ENCODE peak calls at places on chromosomes 1 and 21, in six cellular contexts. B is esophagus squamous epithelium, U is psoas muscle, H is fibroblast of lung, N is lung, X is bronchial epithelial cell. Y is an unnamed sample.

GRCh38 chr1:30380625-30380984 is 342.8 kb downstream of the MATN1 start:
- DNase-seq in U (no peak), X (no peak), N (no peak), H (no peak), B (no peak), Y (no peak)

GRCh38 chr1:97138515-97139032 is 417.0 kb downstream of the PTBP2 start:
- DNase-seq in B (no peak), X (peak), H (no peak), U (no peak), N (no peak), Y (no peak)

GRCh38 chr1:151132676-151133338 is 13.6 kb downstream of the SEMA6C start:
- DNase-seq in B (no peak), U (no peak), N (no peak), H (no peak), X (no peak), Y (no peak)

GRCh38 chr1:117842408-117843170 is 86.8 kb downstream of the GDAP2 start:
- DNase-seq in U (no peak), N (no peak), X (no peak), H (no peak), B (no peak), Y (no peak)

GRCh38 chr1:210932104-210932503 is 201.8 kb downstream of the KCNH1 start:
- DNase-seq in X (no peak), U (no peak), H (no peak), N (no peak), B (no peak), Y (no peak)

GRCh38 chr1:206785366-206785765 is 13.1 kb upstream of the IL10 start:
- DNase-seq in U (no peak), X (no peak), H (no peak), N (no peak), B (no peak), Y (no peak)

GRCh38 chr1:204417231-204417997 is 5.8 kb upstream of the PPP1R15B start:
- DNase-seq in B (no peak), N (no peak), H (peak), U (peak), X (peak), Y (peak)

GRCh38 chr1:168263130-168263529 is 17.5 kb upstream of the TBX19 start:
- DNase-seq in U (no peak), X (no peak), H (no peak), N (no peak), B (no peak), Y (no peak)

GRCh38 chr21:42406201-42406601 is 2.5 kb downstream of the UBASH3A start:
- DNase-seq in U (no peak), X (no peak), N (no peak), B (no peak), H (no peak), Y (no peak)

GRCh38 chr1:208990456-208990855 is 593.1 kb upstream of the CAMK1G start:
- DNase-seq in X (no peak), U (no peak), N (no peak), B (no peak), H (no peak), Y (no peak)

GRCh38 chr1:89822109-89822962 is 1.5 kb downstream of the LRRC8D start:
- DNase-seq in B (no peak), X (no peak), N (no peak), U (no peak), H (no peak), Y (no peak)

GRCh38 chr1:206967096-206967851 is 3.0 kb downstream of the FCAMR start:
- DNase-seq in U (no peak), H (peak), X (peak), B (no peak), N (peak), Y (no peak)

GRCh38 chr1:10113501-10113900 is 80.7 kb downstream of the UBE4B start:
- DNase-seq in N (no peak), U (no peak), B (no peak), H (no peak), X (no peak), Y (no peak)

DNA sequence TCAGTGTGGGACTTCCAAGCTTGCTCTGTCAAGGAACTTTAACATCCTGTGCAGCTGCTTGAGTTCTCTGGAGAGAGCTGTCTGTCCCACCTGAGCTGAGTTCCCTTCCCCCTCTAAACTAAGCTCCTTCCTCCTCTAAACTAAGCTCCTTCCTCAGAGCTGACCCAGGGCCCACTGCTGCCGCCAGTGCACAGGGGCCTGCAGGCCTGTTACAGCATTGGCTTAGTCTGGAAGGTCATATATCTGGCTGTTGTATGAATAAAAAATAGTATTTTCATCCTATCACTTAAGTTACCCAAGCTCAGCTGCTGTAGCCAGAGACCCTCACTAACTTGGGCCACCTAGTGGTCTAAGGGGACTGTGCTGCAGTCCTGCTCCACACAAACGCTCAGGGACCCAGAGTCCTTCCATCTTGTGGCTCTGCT is 71.1 kb upstream of the GCLM start:
- DNase-seq in U (no peak), X (no peak), B (no peak), N (no peak), H (no peak), Y (no peak)
- TF ChIP-seq CTCF in U (no peak), X (peak), B (no peak), N (no peak), H (peak), Y (peak)

GRCh38 chr1:4108741-4109625 is 208.9 kb upstream of the C1orf174 start:
- DNase-seq in X (no peak), U (no peak), B (no peak), N (no peak), H (no peak), Y (no peak)
- H3K4me3 ChIP-seq in X (no peak), U (no peak), B (no peak), N (no peak), H (no peak), Y (no peak)

GRCh38 chr1:44237721-44238457 is 24.6 kb downstream of the DMAP1 start:
- DNase-seq in X (no peak), H (peak), B (no peak), U (no peak), N (no peak), Y (no peak)
- TF ChIP-seq CTCF in X (peak), H (peak), B (peak), U (peak), N (no peak), Y (no peak)

GRCh38 chr1:43936470-43937151 is 3.0 kb downstream of the ARTN start:
- DNase-seq in H (peak), B (no peak), X (no peak), U (peak), N (no peak), Y (no peak)
- H3K4me3 ChIP-seq in H (no peak), B (peak), X (peak), U (peak), N (no peak), Y (peak)

GRCh38 chr21:35256468-35256988 is 207.4 kb upstream of the RUNX1 start:
- DNase-seq in U (peak), N (peak), B (no peak), X (peak), H (peak), Y (peak)
- TF ChIP-seq CTCF in U (no peak), N (no peak), B (no peak), X (no peak), H (no peak), Y (no peak)

GRCh38 chr1:20437640-20438039 is 48.4 kb downstream of the CAMK2N1 start:
- DNase-seq in H (no peak), U (no peak), N (no peak), B (no peak), X (no peak), Y (no peak)
- H3K4me3 ChIP-seq in H (no peak), U (no peak), N (no peak), B (no peak), X (no peak), Y (no peak)

GRCh38 chr1:92784639-92785500 is at the start of gene EVI5:
- DNase-seq in N (peak), X (peak), U (peak), H (peak), B (peak), Y (peak)
- TF ChIP-seq CTCF in N (no peak), X (no peak), U (no peak), H (no peak), B (no peak), Y (no peak)

DNA sequence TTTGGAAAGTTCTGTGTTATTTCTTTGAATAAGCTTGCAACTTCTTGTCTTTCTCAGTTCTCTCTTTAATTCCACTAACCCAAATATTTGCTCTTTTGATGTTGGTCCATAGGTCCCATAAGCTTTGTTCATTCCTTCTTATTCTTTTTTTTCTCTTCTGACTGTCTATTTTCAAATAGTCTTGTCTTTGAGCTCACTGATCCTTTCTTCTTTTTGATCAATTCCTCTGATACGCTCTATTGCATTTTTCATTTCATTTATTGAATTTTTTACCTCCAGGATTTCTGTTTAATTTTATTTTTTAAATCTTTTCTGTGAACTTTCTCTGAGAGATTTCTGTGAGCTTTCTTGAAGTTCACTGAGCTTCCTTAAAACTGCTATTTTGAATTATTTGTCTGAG is 486.6 kb downstream of the KIF26B start:
- DNase-seq in B (no peak), H (no peak), X (no peak), N (no peak), U (no peak), Y (no peak)
- H3K4me3 ChIP-seq in B (no peak), H (no peak), X (no peak), N (no peak), U (no peak), Y (no peak)